ENCODE peak calls at places on chromosomes 5 and 9, in four cellular contexts. U is HepG2, N is K562, C is GM12878. F is an unnamed sample.

GRCh38 chr5:15420201-15420600 is 79.8 kb upstream of the FBXL7 start:
- DNase-seq in U (no peak), N (no peak), C (no peak), F (no peak)

GRCh38 chr5:91291628-91292569 is 91.2 kb downstream of the ARRDC3 start:
- DNase-seq in U (no peak), N (no peak), C (no peak), F (no peak)

GRCh38 chr5:111513175-111513520 is 813 bp upstream of the STARD4 start:
- DNase-seq in U (no peak), N (no peak), C (no peak), F (no peak)

GRCh38 chr5:43616535-43616934 is 13.6 kb downstream of the NNT start:
- DNase-seq in U (no peak), N (no peak), C (no peak), F (no peak)

GRCh38 chr5:67235399-67236110 is 39.0 kb upstream of the CD180 start:
- DNase-seq in U (peak), N (no peak), C (no peak), F (no peak)

GRCh38 chr5:140240987-140241706 is 61.8 kb downstream of the PFDN1 start:
- DNase-seq in U (peak), N (peak), C (no peak), F (peak)

GRCh38 chr5:73448072-73448432 is 525 bp downstream of the FOXD1 start:
- DNase-seq in U (no peak), N (peak), C (no peak), F (no peak)

GRCh38 chr5:113488645-113489184 is 462 bp upstream of the MCC start:
- DNase-seq in U (no peak), N (no peak), C (no peak), F (no peak)

GRCh38 chr5:169649486-169649885 is 12.4 kb downstream of the DOCK2 start:
- DNase-seq in U (no peak), N (no peak), C (no peak), F (no peak)

GRCh38 chr5:135423158-135423925 is 23.8 kb downstream of the DCANP1 start:
- DNase-seq in U (peak), N (no peak), C (no peak), F (no peak)

GRCh38 chr5:150023136-150023535 is 22.6 kb downstream of the HMGXB3 start:
- DNase-seq in U (no peak), N (no peak), C (no peak), F (no peak)

GRCh38 chr5:16916262-16916878 is 19.7 kb downstream of the MYO10 start:
- DNase-seq in U (no peak), N (no peak), C (no peak), F (no peak)

GRCh38 chr5:71693828-71694427 is 25.1 kb upstream of the CARTPT start:
- DNase-seq in U (peak), N (no peak), C (no peak), F (no peak)

GRCh38 chr5:124121198-124121597 is 609.2 kb downstream of the CSNK1G3 start:
- DNase-seq in U (no peak), N (no peak), C (no peak), F (no peak)

GRCh38 chr9:93965830-93966577 is 10.8 kb upstream of the BARX1 start:
- DNase-seq in U (no peak), N (no peak), C (no peak), F (no peak)

GRCh38 chr5:158543539-158544387 is 556.0 kb downstream of the EBF1 start:
- DNase-seq in U (no peak), N (no peak), C (no peak), F (no peak)

GRCh38 chr9:132472199-132472598 is 62.2 kb downstream of the CFAP77 start:
- DNase-seq in U (no peak), N (no peak), C (no peak), F (no peak)

GRCh38 chr9:105405514-105406131 is 42.2 kb upstream of the FSD1L start:
- DNase-seq in U (no peak), N (no peak), C (peak), F (no peak)

GRCh38 chr9:92616199-92617129 is 53.5 kb downstream of the IPPK start:
- DNase-seq in U (peak), N (no peak), C (no peak), F (no peak)

GRCh38 chr9:125151730-125152129 is 8.4 kb upstream of the SCAI start:
- DNase-seq in U (no peak), N (no peak), C (no peak), F (no peak)

GRCh38 chr5:128579111-128579510 is 41.1 kb upstream of the FBN2 start:
- DNase-seq in U (no peak), N (no peak), C (no peak), F (peak)

GRCh38 chr9:78566521-78566920 is 269.6 kb downstream of the PSAT1 start:
- DNase-seq in U (no peak), N (no peak), C (no peak), F (no peak)

GRCh38 chr5:147310059-147310704 is 75.4 kb downstream of the STK32A start:
- DNase-seq in U (no peak), N (no peak), C (no peak), F (peak)

GRCh38 chr9:135702002-135702721 is at the start of gene KCNT1:
- DNase-seq in U (no peak), N (peak), C (no peak), F (peak)

GRCh38 chr5:55234171-55234700 is 828 bp upstream of the CCNO start:
- DNase-seq in U (no peak), N (no peak), C (no peak), F (no peak)

GRCh38 chr5:29379619-29380018 is 1813.9 kb upstream of the CDH6 start:
- DNase-seq in U (no peak), N (no peak), C (no peak), F (no peak)

GRCh38 chr9:77016111-77016525 is 3.3 kb upstream of the FOXB2 start:
- DNase-seq in U (no peak), N (no peak), C (no peak), F (no peak)

GRCh38 chr5:113249216-113249615 is 185.6 kb downstream of the TSSK1B start:
- DNase-seq in U (no peak), N (no peak), C (no peak), F (no peak)

GRCh38 chr5:71905804-71906711 is 187.0 kb downstream of the CARTPT start:
- DNase-seq in U (no peak), N (no peak), C (no peak), F (no peak)

GRCh38 chr9:116174347-116174746 is 20.8 kb downstream of the PAPPA start:
- DNase-seq in U (peak), N (no peak), C (no peak), F (peak)

GRCh38 chr5:5658226-5658625 is 235.7 kb downstream of the ICE1 start:
- DNase-seq in U (no peak), N (no peak), C (peak), F (peak)

GRCh38 chr5:165360366-165361142 is 1855.1 kb downstream of the MAT2B start:
- DNase-seq in U (no peak), N (no peak), C (no peak), F (no peak)

GRCh38 chr5:107464403-107464802 is 206.3 kb downstream of the EFNA5 start:
- DNase-seq in U (no peak), N (no peak), C (no peak), F (no peak)

GRCh38 chr9:108412755-108413154 is 443.0 kb downstream of the ACTL7B start:
- DNase-seq in U (no peak), N (no peak), C (no peak), F (peak)

GRCh38 chr5:133370904-133371303 is 241.4 kb downstream of the FSTL4 start:
- DNase-seq in U (no peak), N (no peak), C (no peak), F (no peak)

GRCh38 chr5:132103380-132103951 is 29.9 kb downstream of the CSF2 start:
- DNase-seq in U (peak), N (peak), C (peak), F (peak)

GRCh38 chr5:10036136-10036535 is 213.6 kb downstream of the ATPSCKMT start:
- DNase-seq in U (no peak), N (no peak), C (no peak), F (no peak)

DNA sequence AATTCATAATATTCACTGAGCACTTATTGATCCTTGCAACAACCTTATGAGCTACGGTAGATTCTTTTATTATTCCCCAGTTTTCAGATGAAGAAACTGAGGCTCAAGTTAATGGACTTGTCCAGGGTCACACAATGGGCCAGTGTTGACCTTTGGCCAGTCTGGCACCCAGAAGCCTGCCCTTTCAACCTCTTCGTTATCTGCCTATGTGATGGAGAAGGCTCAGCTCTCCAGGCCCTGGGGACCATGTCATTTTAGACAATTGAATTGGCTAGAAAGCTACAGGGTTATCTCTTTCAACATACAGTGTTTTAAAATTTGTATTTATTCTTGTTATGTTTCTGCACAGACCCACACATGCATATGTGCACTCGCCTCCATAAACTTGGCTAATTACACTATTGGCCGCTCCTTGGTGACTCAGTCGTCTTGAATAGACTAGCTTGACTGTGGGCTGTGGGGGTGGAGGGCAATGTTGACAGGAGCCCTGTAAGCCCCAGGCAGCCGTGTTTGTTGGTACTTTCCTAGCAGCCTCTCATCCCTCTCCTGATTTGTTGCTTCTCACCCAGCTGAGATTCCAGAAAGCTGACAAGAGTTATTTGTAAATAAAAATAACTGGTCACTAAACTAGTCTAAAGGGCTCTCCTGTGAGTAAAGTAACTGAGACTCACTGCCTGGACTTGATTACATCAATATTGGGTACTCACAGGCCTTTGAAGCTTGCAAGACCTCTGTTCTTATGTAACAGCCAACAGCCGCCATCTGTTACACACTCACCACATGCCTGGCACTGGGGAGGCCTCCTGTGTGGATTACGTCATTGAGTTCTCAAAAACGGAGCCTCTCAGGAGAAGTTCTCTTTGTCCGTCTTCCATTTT is 8.5 kb upstream of the ANGPTL2 start:
- DNase-seq in U (peak), N (no peak), C (no peak), F (no peak)
- TF ChIP-seq POLR2AphosphoS2 in U (no peak), N (no peak), C (no peak), F (no peak)

GRCh38 chr9:121345070-121345469 is 25.0 kb downstream of the STOM start:
- DNase-seq in U (no peak), N (no peak), C (no peak), F (no peak)
- TF ChIP-seq CEBPB in U (no peak), N (no peak), C (no peak), F (no peak)

DNA sequence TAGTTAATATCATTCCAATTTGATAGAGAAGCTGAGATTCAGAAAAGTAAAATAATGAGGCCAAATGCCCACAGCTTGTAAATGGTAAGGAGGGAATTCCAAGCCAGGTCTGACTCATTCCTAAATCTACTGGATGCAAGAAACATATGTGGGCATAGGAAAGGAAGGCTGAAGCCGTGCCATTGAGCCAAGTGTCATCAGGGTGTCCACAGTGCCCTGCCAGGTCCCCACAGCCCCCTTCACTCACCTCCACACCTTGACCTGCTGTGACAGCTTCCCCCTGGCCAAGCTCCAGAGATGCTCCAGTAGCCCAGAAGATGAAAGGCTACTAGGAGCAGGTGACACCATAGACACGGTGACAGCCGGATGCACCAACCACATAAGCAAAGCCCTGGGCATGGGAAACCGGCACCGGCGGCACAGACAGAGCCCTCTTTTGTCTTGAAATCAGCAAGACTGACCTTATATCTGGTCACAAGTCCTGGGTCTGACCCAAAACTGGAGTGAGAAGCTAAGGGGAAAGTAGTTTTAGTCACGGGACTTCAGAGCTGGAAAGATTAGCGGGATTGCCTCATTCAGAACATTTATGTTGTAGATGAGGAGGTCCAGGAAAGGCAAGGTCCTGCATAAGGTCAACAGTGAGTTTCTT is 20.1 kb upstream of the FAT2 start:
- DNase-seq in U (no peak), N (no peak), C (no peak), F (no peak)
- TF ChIP-seq POLR2AphosphoS2 in U (no peak), N (no peak), C (no peak), F (no peak)

GRCh38 chr9:136847827-136848392 is 1.3 kb upstream of the PHPT1 start:
- DNase-seq in U (peak), N (peak), C (peak), F (peak)

GRCh38 chr9:136847065-136847826 is 2.0 kb upstream of the PHPT1 start:
- DNase-seq in U (peak), N (peak), C (no peak), F (peak)

GRCh38 chr9:136849038-136849959 is at the start of gene PHPT1:
- DNase-seq in U (peak), N (peak), C (peak), F (peak)

GRCh38 chr9:136849960-136850865 is 1.0 kb downstream of the PHPT1 start:
- DNase-seq in U (no peak), N (no peak), C (no peak), F (no peak)

GRCh38 chr9:136848393-136849037 is 694 bp upstream of the PHPT1 start:
- DNase-seq in U (peak), N (peak), C (no peak), F (peak)
- TF ChIP-seq CEBPB in U (no peak), N (no peak), C (no peak), F (no peak)

DNA sequence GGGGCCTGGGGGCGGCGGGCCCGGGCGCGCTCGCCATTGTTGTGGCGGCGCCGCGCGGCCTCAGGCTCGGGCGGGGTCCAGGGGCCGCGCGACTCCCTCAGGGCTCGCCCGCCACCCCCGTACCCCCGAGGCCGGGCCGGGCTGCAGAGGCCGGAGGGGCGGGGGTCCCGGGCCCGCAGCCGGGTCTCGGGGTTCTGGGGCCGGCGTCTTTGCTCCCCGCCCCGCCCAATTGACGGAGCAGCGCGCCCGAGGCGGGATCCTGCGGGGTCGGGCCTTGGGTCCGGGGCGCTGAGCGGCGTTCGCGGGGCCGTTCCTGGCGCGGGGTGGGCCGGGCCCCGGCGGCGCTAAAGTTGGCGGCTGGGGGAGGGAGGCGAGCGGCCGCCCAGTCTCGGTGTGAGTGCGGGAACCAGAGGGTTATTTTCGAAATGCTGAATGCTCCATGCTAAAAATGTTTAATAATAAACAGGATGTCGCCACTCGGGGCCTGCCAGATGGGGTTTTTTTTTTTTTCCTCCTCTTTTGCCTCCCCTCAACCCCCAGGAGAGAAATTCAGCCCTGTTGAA is 659 bp downstream of the PRRC2B start:
- DNase-seq in U (no peak), N (peak), C (no peak), F (no peak)
- TF ChIP-seq POLR2AphosphoS2 in U (no peak), N (no peak), C (no peak), F (no peak)

DNA sequence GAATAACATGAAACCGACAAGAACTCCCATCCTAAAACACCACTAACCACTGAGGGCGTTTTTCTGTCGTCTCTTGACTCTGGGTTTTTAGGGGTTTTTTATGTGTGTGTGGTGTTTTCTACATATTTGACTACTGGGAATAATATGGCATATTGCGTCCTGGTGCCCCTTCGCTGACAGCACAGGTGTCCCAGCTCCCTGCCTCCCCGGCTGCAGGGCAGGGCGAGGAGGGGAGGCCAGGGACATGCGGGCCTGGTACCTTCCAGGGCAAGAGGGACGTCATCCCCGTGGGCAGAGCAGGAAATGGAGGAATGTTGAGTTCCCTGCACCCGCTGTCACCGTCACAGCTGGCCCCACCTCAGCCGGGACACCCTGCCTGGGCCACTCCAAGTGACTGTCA is 34.8 kb downstream of the VAV2 start:
- DNase-seq in U (no peak), N (no peak), C (no peak), F (no peak)
- TF ChIP-seq CEBPB in U (no peak), N (no peak), C (no peak), F (no peak)

GRCh38 chr5:68418230-68418629 is 202.7 kb downstream of the PIK3R1 start:
- DNase-seq in U (no peak), N (no peak), C (no peak), F (no peak)

GRCh38 chr5:68419101-68419636 is 203.6 kb downstream of the PIK3R1 start:
- DNase-seq in U (no peak), N (no peak), C (no peak), F (no peak)

GRCh38 chr5:68418680-68419079 is 203.1 kb downstream of the PIK3R1 start:
- DNase-seq in U (no peak), N (no peak), C (no peak), F (no peak)

GRCh38 chr5:68415177-68416085 is 199.9 kb downstream of the PIK3R1 start:
- DNase-seq in U (no peak), N (no peak), C (no peak), F (no peak)

DNA sequence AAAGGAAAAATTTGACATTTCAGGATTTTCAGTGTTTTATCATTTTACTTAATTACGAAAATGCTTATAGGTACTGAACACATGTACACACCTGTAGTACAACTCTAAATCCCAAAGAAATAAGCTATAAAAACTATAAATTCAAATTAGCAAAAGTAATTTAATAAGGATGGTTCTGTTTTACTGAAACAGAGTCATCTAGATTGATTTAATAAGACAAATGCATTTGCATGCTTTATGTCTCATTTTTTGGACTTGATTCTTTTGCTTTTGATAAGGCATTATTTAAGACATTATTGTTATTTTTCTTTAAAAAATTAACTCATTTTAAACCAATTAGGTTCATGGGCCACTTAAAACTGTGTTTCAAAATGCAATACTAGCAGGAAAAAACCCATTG is 201.2 kb downstream of the PIK3R1 start:
- DNase-seq in U (no peak), N (no peak), C (no peak), F (no peak)
- TF ChIP-seq POLR2AphosphoS2 in U (no peak), N (no peak), C (no peak), F (no peak)

GRCh38 chr9:126532019-126532462 is 81.7 kb upstream of the LMX1B start:
- DNase-seq in U (no peak), N (no peak), C (no peak), F (no peak)
- TF ChIP-seq CEBPB in U (no peak), N (no peak), C (no peak), F (no peak)